ENCODE peak calls at places on chromosomes 13 and 19, in five cellular contexts. I is cardiac fibroblast, W is endothelial cell of umbilical vein, F is AML-193, J is kidney glomerular epithelial cell. Z is an unnamed sample.

GRCh38 chr19:18915639-18916038 is 3.5 kb downstream of the COPE start:
- DNase-seq in I (peak), W (peak), F (peak), J (no peak), Z (no peak)

GRCh38 chr13:73607489-73608156 is 526.6 kb downstream of the KLF12 start:
- DNase-seq in J (no peak), F (no peak), W (no peak), I (no peak), Z (no peak)

GRCh38 chr19:4301590-4302237 is 475 bp downstream of the TMIGD2 start:
- DNase-seq in I (no peak), J (no peak), W (no peak), F (no peak), Z (no peak)

GRCh38 chr19:49911381-49912145 is 14.9 kb upstream of the IL4I1 start:
- DNase-seq in J (no peak), F (peak), W (peak), I (peak), Z (no peak)

GRCh38 chr13:40190656-40191100 is 475.8 kb downstream of the FOXO1 start:
- DNase-seq in F (no peak), W (peak), I (peak), J (peak), Z (no peak)

GRCh38 chr19:15461694-15462093 is 2.6 kb downstream of the RASAL3 start:
- DNase-seq in I (no peak), W (no peak), J (no peak), F (no peak), Z (no peak)

GRCh38 chr13:33207616-33207964 is 78.0 kb downstream of the STARD13 start:
- DNase-seq in W (peak), J (no peak), I (peak), F (no peak), Z (no peak)

GRCh38 chr13:113860579-113861432 is 3.1 kb downstream of the GAS6 start:
- DNase-seq in J (peak), I (no peak), F (no peak), W (peak), Z (no peak)

GRCh38 chr19:56974554-56975207 is 134.2 kb upstream of the PEG3 start:
- DNase-seq in W (no peak), I (no peak), J (no peak), F (no peak), Z (no peak)

GRCh38 chr19:39539519-39540332 is at the start of gene EID2:
- DNase-seq in I (peak), W (peak), J (peak), F (peak), Z (peak)

GRCh38 chr13:44816701-44817684 is 172.3 kb downstream of the NUFIP1 start:
- DNase-seq in J (no peak), W (peak), F (no peak), I (peak), Z (no peak)

GRCh38 chr19:1590641-1591397 is 1.8 kb downstream of the MBD3 start:
- DNase-seq in W (peak), F (no peak), J (no peak), I (peak), Z (no peak)

GRCh38 chr19:15299568-15300409 is 32.5 kb downstream of the BRD4 start:
- DNase-seq in J (no peak), W (no peak), F (no peak), I (peak), Z (no peak)

GRCh38 chr13:35512271-35512920 is 35.9 kb upstream of the MAB21L1 start:
- DNase-seq in F (peak), I (peak), J (peak), W (peak), Z (no peak)

Z was measured in left ventricle myocardium inferior.